ENCODE peak calls at places on chromosomes 13 and 19, in ten cellular contexts. X is AG10803; G is heart left ventricle; A is lung; Y is AG04450; D is pancreas; J is stomach; K is CD8-positive, alpha-beta T cell; U is cardiac fibroblast; T is IMR-90. B is an unnamed sample.

GRCh38 chr13:110872034-110872767 is 42.7 kb downstream of the ANKRD10 start:
- DNase-seq in X (no peak), G (peak; percentile 59), A (no peak), Y (no peak), D (no peak), J (no peak), K (no peak), U (no peak), T (no peak), B (no peak)

GRCh38 chr13:79385694-79386093 is 20.4 kb downstream of the RBM26 start:
- DNase-seq in X (no peak), G (no peak), A (no peak), Y (no peak), D (no peak), J (no peak), K (peak; percentile 21), U (no peak), T (no peak), B (no peak)

GRCh38 chr19:4715529-4716221 is 8.0 kb downstream of the DPP9 start:
- DNase-seq in X (no peak), G (no peak), A (peak; percentile 82), Y (no peak), D (peak; percentile 62), J (peak; percentile 90), K (no peak), U (no peak), T (no peak), B (no peak)

GRCh38 chr13:40271931-40272775 is 394.3 kb downstream of the FOXO1 start:
- DNase-seq in X (peak; percentile 92), G (no peak), A (peak; percentile 43), Y (no peak), D (peak; percentile 29), J (peak; percentile 49), K (peak; percentile 56), U (peak; percentile 88), T (peak; percentile 22), B (peak; percentile 25)

GRCh38 chr13:20945952-20946383 is 43.4 kb upstream of the XPO4 start:
- DNase-seq in X (no peak), G (no peak), A (no peak), Y (no peak), D (no peak), J (no peak), K (no peak), U (peak; percentile 18), T (no peak), B (no peak)

GRCh38 chr13:98328511-98328910 is 151.4 kb upstream of the RNF113B start:
- DNase-seq in X (no peak), G (no peak), A (no peak), Y (no peak), D (no peak), J (no peak), K (no peak), U (no peak), T (no peak), B (no peak)

GRCh38 chr13:88303157-88303556 is 632.0 kb downstream of the SLITRK5 start:
- DNase-seq in X (no peak), G (no peak), A (no peak), Y (no peak), D (no peak), J (no peak), K (no peak), U (no peak), T (no peak), B (no peak)

GRCh38 chr13:113110048-113110851 is 4.7 kb downstream of the F7 start:
- DNase-seq in X (peak; percentile 8), G (peak; percentile 67), A (no peak), Y (no peak), D (no peak), J (no peak), K (no peak), U (no peak), T (no peak), B (peak; percentile 33)

GRCh38 chr19:8609210-8610040 is 1.1 kb downstream of the ADAMTS10 start:
- DNase-seq in X (peak; percentile 75), G (peak; percentile 84), A (no peak), Y (no peak), D (peak; percentile 46), J (peak; percentile 30), K (peak; percentile 24), U (peak; percentile 73), T (peak; percentile 60), B (peak; percentile 54)

GRCh38 chr13:32956595-32956933 is 59.7 kb upstream of the KL start:
- DNase-seq in X (peak; percentile 25), G (no peak), A (no peak), Y (no peak), D (no peak), J (no peak), K (no peak), U (no peak), T (no peak), B (no peak)

GRCh38 chr13:90553167-90553566 is 794.3 kb upstream of the MIR17HG start:
- DNase-seq in X (no peak), G (no peak), A (no peak), Y (no peak), D (no peak), J (no peak), K (no peak), U (no peak), T (no peak), B (no peak)

GRCh38 chr19:48332662-48333466 is 7.5 kb downstream of the EMP3 start:
- DNase-seq in X (peak; percentile 95), G (peak; percentile 91), A (peak; percentile 94), Y (peak; percentile 95), D (peak; percentile 93), J (peak; percentile 93), K (peak; percentile 95), U (peak; percentile 98), T (peak; percentile 98), B (peak; percentile 97)

GRCh38 chr19:16585808-16586476 is 13.7 kb upstream of the SLC35E1 start:
- DNase-seq in X (no peak), G (no peak), A (no peak), Y (no peak), D (no peak), J (no peak), K (no peak), U (no peak), T (peak; percentile 19), B (peak; percentile 52)

GRCh38 chr13:31807090-31807541 is 67.8 kb downstream of the RXFP2 start:
- DNase-seq in X (peak; percentile 64), G (no peak), A (no peak), Y (no peak), D (no peak), J (no peak), K (peak; percentile 50), U (peak; percentile 42), T (no peak), B (no peak)

GRCh38 chr13:113083022-113083373 is 22.6 kb upstream of the F7 start:
- DNase-seq in X (no peak), G (peak; percentile 33), A (no peak), Y (no peak), D (no peak), J (no peak), K (no peak), U (no peak), T (no peak), B (no peak)

GRCh38 chr19:51602189-51602854 is 27.9 kb downstream of the SIGLEC5 start:
- DNase-seq in X (no peak), G (no peak), A (no peak), Y (no peak), D (no peak), J (no peak), K (no peak), U (no peak), T (no peak), B (no peak)

GRCh38 chr13:30165791-30166190 is 141.6 kb downstream of the KATNAL1 start:
- DNase-seq in X (peak; percentile 33), G (no peak), A (no peak), Y (no peak), D (no peak), J (no peak), K (no peak), U (peak; percentile 20), T (no peak), B (no peak)
- H3K4me3 ChIP-seq in X (no peak overlapping the region), G (no peak overlapping the region), A (no peak overlapping the region), Y (no peak overlapping the region), D (no peak overlapping the region), J (no peak overlapping the region), K (no peak overlapping the region), U (no peak overlapping the region), T (no peak overlapping the region), B (no peak overlapping the region)

GRCh38 chr19:49635530-49636229 is 4.3 kb downstream of the RRAS start:
- DNase-seq in X (peak; percentile 33), G (no peak), A (no peak), Y (no peak), D (no peak), J (no peak), K (no peak), U (peak; percentile 29), T (peak; percentile 50), B (no peak)
- TF ChIP-seq CTCF in X (peak; percentile 19), G (no peak), A (no peak), Y (peak; percentile 24), D (no peak), J (no peak), K (no peak), U (no peak), T (peak; percentile 23), B (no peak)

GRCh38 chr13:34914416-34914815 is 27.7 kb upstream of the NBEA start:
- DNase-seq in X (no peak), G (no peak), A (no peak), Y (no peak), D (no peak), J (no peak), K (no peak), U (no peak), T (no peak), B (no peak)
- H3K4me3 ChIP-seq in X (no peak overlapping the region), G (no peak overlapping the region), A (no peak overlapping the region), Y (no peak overlapping the region), D (no peak overlapping the region), J (no peak overlapping the region), K (no peak overlapping the region), U (no peak overlapping the region), T (no peak overlapping the region), B (no peak overlapping the region)

GRCh38 chr13:28408235-28408848 is 86.6 kb downstream of the FLT1 start:
- DNase-seq in X (no peak), G (peak; percentile 72), A (no peak), Y (no peak), D (no peak), J (no peak), K (no peak), U (peak; percentile 72), T (no peak), B (no peak)
- TF ChIP-seq CTCF in X (no peak), G (no peak), A (no peak), Y (no peak), D (no peak), J (no peak), K (no peak), U (no peak), T (no peak), B (no peak)

DNA sequence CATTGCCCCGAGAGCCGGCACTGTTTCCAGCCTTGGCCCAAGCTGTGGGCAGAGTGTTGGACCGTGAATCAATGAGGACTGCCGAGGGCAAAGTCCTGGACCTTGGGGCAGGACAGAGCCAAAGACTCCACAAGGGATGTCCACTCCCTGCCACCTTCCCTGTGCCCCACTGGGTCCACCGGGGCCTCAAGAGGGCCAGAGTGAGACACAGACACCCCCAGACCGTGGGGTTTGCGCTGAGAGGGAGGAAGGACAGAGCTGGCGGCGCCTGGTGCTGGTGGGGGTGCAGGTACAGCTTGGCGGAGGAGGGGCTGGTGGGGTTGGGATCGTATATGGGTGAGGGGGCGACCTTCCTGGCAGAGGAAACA is 11.8 kb downstream of the MAST3 start:
- DNase-seq in X (no peak), G (no peak), A (no peak), Y (no peak), D (no peak), J (no peak), K (no peak), U (no peak), T (no peak), B (peak; percentile 65)
- H3K4me3 ChIP-seq in X (peak overlapping the region; percentile 83), G (peak overlapping the region; percentile 78), A (no peak overlapping the region), Y (peak overlapping the region; percentile 77), D (peak overlapping the region; percentile 63), J (peak overlapping the region; percentile 80), K (peak overlapping the region; percentile 74), U (peak overlapping the region; percentile 78), T (peak overlapping the region; percentile 94), B (no peak overlapping the region)

B was measured in mucosa of descending colon.